ENCODE peak calls at places on chromosomes 12 and 14, in seven cellular contexts. I, D, Y, O, J, H and M are unnamed samples.

GRCh38 chr14:85233756-85234545 is 296.0 kb upstream of the FLRT2 start:
- DNase-seq in I (no peak), D (no peak), Y (peak), O (no peak), J (no peak), H (no peak), M (no peak)

GRCh38 chr12:2507811-2508210 is 287.0 kb upstream of the FKBP4 start:
- DNase-seq in I (no peak), D (no peak), Y (no peak), O (no peak), J (no peak), H (no peak), M (no peak)

GRCh38 chr12:1690578-1691122 is at the start of gene ADIPOR2:
- DNase-seq in I (peak), D (peak), Y (peak), O (peak), J (peak), H (peak), M (peak)

GRCh38 chr14:89393346-89393745 is 23.7 kb downstream of the FOXN3 start:
- DNase-seq in I (no peak), D (no peak), Y (no peak), O (no peak), J (no peak), H (no peak), M (no peak)

GRCh38 chr12:80655751-80656150 is 51.7 kb upstream of the MYF6 start:
- DNase-seq in I (no peak), D (no peak), Y (no peak), O (no peak), J (no peak), H (no peak), M (no peak)

GRCh38 chr12:115922952-115923564 is 354.4 kb downstream of the MED13L start:
- DNase-seq in I (no peak), D (no peak), Y (no peak), O (peak), J (no peak), H (no peak), M (no peak)

GRCh38 chr12:63206494-63206893 is 55.5 kb upstream of the AVPR1A start:
- DNase-seq in I (no peak), D (no peak), Y (no peak), O (no peak), J (no peak), H (no peak), M (no peak)

GRCh38 chr14:104993808-104994591 is 8.4 kb downstream of the CLBA1 start:
- DNase-seq in I (no peak), D (no peak), Y (peak), O (no peak), J (peak), H (no peak), M (no peak)

GRCh38 chr12:54262403-54262925 is 17.5 kb downstream of the CBX5 start:
- DNase-seq in I (peak), D (no peak), Y (no peak), O (no peak), J (no peak), H (no peak), M (no peak)

GRCh38 chr14:75389679-75390078 is 38.1 kb upstream of the JDP2 start:
- DNase-seq in I (no peak), D (no peak), Y (peak), O (no peak), J (no peak), H (no peak), M (no peak)

GRCh38 chr14:76762617-76763361 is 1.5 kb downstream of the VASH1 start:
- DNase-seq in I (no peak), D (no peak), Y (no peak), O (no peak), J (no peak), H (no peak), M (peak)

GRCh38 chr12:47400251-47400650 is 305.6 kb downstream of the RPAP3 start:
- DNase-seq in I (no peak), D (no peak), Y (no peak), O (no peak), J (no peak), H (no peak), M (no peak)

GRCh38 chr12:7439579-7440505 is 4.1 kb downstream of the CD163L1 start:
- DNase-seq in I (peak), D (peak), Y (peak), O (no peak), J (no peak), H (no peak), M (peak)